ENCODE peak calls at places on chromosomes 1 and 21, in four cellular contexts. T is A549, K is suprapubic skin, N is tibial nerve. F is an unnamed sample.

GRCh38 chr1:167052389-167052788 is 37.8 kb downstream of the GPA33 start:
- DNase-seq in N (no peak), T (peak; percentile 61), K (no peak), F (peak; percentile 89)

GRCh38 chr1:116472431-116472961 is 98.3 kb downstream of the CD58 start:
- DNase-seq in T (no peak), K (no peak), N (no peak), F (no peak)

GRCh38 chr1:24206516-24207394 is 19.7 kb upstream of the IFNLR1 start:
- DNase-seq in K (no peak), N (no peak), T (no peak), F (no peak)

GRCh38 chr1:230160957-230161771 is 94.1 kb downstream of the GALNT2 start:
- DNase-seq in T (no peak), N (no peak), K (no peak), F (no peak)

GRCh38 chr1:231613419-231614349 is 12.9 kb upstream of the DISC1 start:
- DNase-seq in T (no peak), K (no peak), N (no peak), F (no peak)

GRCh38 chr1:183901748-183902341 is 96.9 kb downstream of the RGL1 start:
- DNase-seq in K (no peak), N (no peak), T (no peak), F (no peak)

GRCh38 chr21:29436143-29436542 is 137.4 kb downstream of the BACH1 start:
- DNase-seq in N (no peak), K (peak; percentile 54), T (no peak), F (no peak)

GRCh38 chr1:149848811-149849210 is 50.6 kb upstream of the BOLA1 start:
- DNase-seq in N (peak; percentile 3), T (no peak), K (no peak), F (no peak)

GRCh38 chr1:233904979-233905415 is 521 bp downstream of the SLC35F3 start:
- DNase-seq in K (no peak), T (peak; percentile 54), N (no peak), F (no peak)

GRCh38 chr1:234730542-234731370 is 120.8 kb upstream of the IRF2BP2 start:
- DNase-seq in N (no peak), T (no peak), K (no peak), F (no peak)

GRCh38 chr1:188089461-188089860 is 1260.7 kb downstream of the PLA2G4A start:
- DNase-seq in K (no peak), N (no peak), T (no peak), F (no peak)

GRCh38 chr1:150550222-150551048 is 1.2 kb downstream of the ADAMTSL4 start:
- DNase-seq in K (no peak), N (no peak), T (no peak), F (no peak)

GRCh38 chr21:16534408-16535099 is 804.8 kb downstream of the USP25 start:
- DNase-seq in N (peak; percentile 85), K (peak; percentile 90), T (peak; percentile 70), F (peak; percentile 92)

GRCh38 chr1:243234978-243235657 is 20.0 kb downstream of the CEP170 start:
- DNase-seq in T (no peak), K (no peak), N (no peak), F (no peak)

DNA sequence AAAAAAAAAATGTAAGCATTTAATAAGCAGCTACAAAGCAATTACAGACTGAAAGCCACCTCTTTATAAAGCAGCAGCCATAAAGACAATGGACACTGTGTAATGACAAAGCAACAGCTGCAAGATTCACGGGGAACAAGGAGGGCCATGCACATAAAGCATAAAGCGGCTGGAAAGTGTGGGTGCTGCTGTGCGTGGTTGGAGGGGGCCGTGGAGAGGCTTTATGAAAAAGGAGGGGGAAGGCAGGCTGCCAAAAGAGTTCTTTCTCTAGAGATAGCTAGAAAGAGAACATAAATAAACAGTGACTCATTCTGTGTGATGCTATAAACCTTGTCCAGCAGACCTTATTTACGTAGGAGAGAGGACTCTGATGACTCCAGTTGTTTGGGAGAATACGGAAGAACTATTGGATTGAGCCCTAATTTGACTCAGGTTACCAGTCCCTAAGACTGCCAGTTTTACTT is 49.3 kb downstream of the ADAMTS1 start:
- DNase-seq in K (no peak), T (peak; percentile 55), N (peak; percentile 79), F (no peak)
- TF ChIP-seq EP300 in K (no peak), T (no peak), N (peak; percentile 88), F (no peak)

DNA sequence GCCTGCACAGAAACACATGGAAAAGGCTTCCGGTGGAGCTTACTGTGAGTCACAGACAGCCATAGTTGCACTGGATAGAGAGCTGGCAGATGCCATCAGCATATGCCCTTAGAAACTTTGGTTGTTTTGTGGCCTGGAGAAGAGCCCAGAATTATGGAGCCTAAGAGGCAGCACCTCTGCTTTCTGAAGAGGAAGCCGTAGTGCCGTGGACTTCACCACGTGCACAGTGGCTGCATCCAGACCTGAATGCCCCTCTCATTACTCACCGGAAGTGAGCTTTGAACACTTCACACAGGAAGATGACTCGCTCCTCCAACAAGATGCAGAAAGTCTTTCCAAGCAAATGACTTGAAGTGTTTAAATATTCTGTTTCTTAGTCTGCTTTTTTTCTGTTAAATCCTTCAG is 28.4 kb downstream of the JUN start:
- DNase-seq in T (peak; percentile 76), N (peak; percentile 33), K (peak; percentile 69), F (no peak)
- TF ChIP-seq EP300 in T (no peak), N (peak; percentile 77), K (no peak), F (no peak)

DNA sequence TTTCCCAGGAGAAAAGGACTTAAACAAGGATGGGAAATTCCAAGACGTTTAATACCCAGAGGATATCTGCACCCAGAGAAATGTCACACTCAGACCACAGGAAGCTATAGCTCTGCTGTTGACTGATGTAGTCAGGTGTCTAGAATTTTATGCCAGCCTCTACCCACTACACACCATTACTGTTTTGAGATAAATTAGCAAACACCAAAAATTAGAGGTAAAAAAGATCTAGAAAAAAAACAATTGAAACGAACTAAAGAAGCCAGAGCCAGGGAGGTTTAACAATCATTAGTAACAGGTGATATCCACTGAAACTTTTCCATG is 519.9 kb downstream of the SMYD3 start:
- DNase-seq in N (no peak), K (no peak), T (no peak), F (no peak)
- TF ChIP-seq EP300 in N (no peak), K (no peak), T (no peak), F (no peak)

GRCh38 chr1:210377934-210378333 is 49.2 kb downstream of the HHAT start:
- DNase-seq in N (no peak), K (no peak), T (no peak), F (no peak)
- TF ChIP-seq EP300 in N (no peak), K (no peak), T (no peak), F (no peak)

DNA sequence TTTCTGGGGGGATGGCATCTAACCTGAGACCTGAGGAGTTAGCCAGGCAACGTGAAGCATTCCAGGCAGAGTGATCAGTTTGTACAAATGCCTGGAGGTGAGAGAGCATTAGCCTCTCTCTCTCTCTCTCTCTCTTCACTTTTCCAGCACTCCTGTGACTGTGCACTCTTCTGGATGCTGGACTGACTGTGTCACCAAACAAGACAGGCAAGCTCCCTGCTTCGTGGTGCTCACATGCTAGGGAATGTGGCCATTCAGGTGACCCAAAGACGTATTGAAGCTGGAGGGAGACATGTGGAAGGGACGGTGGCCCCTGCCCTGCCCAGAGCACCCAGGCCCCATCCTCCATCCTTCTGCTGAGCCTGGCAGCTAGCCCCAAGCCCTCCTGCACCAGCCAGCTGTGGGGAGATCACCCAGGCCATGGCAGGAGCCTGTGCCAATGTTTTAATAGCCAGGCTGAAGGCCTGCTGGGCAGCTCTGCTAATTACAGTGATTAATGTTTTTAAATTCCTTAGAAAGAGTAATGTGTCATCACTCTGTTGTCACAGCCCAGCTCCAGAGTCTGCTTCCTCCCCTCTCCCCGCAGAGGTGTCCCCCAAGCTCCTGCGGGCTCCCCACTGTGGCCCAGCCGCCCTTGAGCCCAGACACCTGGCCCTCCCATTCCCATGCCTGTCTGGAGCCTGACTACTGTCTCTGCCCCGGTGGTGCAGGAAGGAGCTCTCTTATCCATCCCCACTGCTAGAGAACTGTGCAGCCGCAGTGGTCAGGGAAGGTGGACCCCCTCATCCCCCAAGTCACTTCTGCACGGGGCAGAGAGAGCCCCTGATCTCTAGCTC is 48.9 kb downstream of the UBIAD1 start:
- DNase-seq in K (no peak), N (no peak), T (no peak), F (no peak)
- TF ChIP-seq EP300 in K (no peak), N (no peak), T (no peak), F (no peak)

GRCh38 chr1:111745670-111746613 is 6.7 kb upstream of the INKA2 start:
- DNase-seq in T (no peak), N (no peak), K (no peak), F (no peak)

GRCh38 chr1:111747947-111748346 is 7.8 kb upstream of the DDX20 start:
- DNase-seq in K (no peak), N (no peak), T (no peak), F (no peak)

GRCh38 chr1:111746614-111746999 is 7.4 kb upstream of the INKA2 start:
- DNase-seq in T (no peak), N (no peak), K (no peak), F (no peak)

GRCh38 chr1:111748618-111749337 is 6.9 kb upstream of the DDX20 start:
- DNase-seq in N (no peak), T (no peak), K (no peak), F (no peak)

GRCh38 chr1:111747282-111747734 is 8.1 kb upstream of the INKA2 start:
- DNase-seq in K (no peak), N (peak; percentile 71), T (peak; percentile 83), F (no peak)
- TF ChIP-seq EP300 in K (no peak), N (no peak), T (no peak), F (no peak)

DNA sequence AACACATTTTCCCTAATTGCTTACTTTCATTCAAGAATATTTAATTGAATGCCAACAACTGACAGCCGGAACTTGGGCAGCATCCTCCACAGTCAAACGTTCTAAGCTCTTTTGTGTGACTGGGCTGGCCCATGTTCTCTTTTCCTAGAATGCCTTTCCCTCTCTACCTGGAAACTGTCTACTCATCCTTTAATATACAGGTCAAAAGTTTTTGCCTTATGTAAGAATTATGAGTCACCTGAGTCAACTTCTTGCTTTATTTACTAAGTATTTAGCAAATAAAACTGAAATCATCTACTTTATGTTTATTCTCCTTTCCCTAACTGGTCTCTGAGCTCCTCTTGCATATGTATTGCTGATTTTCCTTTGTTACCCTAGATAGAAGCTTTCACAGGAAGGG is 172.2 kb downstream of the CHRM3 start:
- DNase-seq in N (no peak), T (peak; percentile 17), K (no peak), F (no peak)
- TF ChIP-seq EP300 in N (no peak), T (no peak), K (no peak), F (no peak)

DNA sequence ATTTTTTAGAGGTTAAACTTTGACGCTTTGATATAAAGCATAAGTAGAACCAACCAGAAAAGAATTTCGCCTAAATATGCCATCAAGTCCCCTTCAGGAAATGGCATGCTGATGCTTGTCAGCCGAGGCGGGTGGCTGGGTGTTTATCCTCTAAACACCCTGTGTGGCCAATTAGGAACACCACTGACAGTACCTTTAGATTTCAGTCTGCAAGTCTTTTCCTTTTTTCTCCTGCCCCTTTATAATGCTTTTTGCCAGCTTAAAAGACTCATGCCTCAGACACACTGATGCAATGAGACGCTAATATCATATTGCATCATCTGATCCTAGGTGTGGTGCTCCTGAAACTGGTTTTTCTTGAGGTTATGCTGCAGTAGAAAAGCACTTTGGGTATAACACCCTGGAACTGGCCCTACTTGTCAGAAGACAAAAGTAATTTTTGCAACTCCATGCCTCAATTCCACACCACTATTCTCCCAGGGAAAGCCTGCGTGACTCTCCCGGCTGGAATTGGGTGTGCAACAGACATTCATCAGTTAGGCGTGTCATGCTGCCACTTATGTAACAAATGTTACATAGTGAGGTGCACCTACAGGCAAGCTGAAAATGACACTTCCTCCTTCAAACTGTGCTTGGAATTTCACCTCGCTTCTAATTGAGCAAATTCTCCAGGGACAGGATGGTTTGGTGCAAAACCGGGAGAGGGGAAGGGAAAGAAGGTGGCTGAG is 2.0 kb upstream of the RCC2 start:
- DNase-seq in T (peak; percentile 61), N (no peak), K (no peak), F (no peak)
- TF ChIP-seq EP300 in T (no peak), N (no peak), K (no peak), F (no peak)

F was measured in esophagus muscularis mucosa.